ENCODE peak calls at places on chromosomes 11 and 22, in eight cellular contexts. F is breast epithelium, U is bronchial epithelial cell, B is choroid plexus epithelial cell, N is suprapubic skin, D is fibroblast of lung, L is thoracic aorta, J is tibial artery. A is an unnamed sample.

GRCh38 chr11:66016793-66017177 is 5.0 kb downstream of the CST6 start:
- DNase-seq in F (no peak), U (no peak), B (no peak), N (no peak), D (no peak), L (no peak), J (no peak), A (no peak)

GRCh38 chr11:44223261-44223660 is 86.7 kb downstream of the ALX4 start:
- DNase-seq in F (no peak), U (no peak), B (peak), N (no peak), D (no peak), L (no peak), J (no peak), A (no peak)

GRCh38 chr11:130649749-130650275 is 201.4 kb downstream of the ADAMTS15 start:
- DNase-seq in F (no peak), U (no peak), B (no peak), N (no peak), D (no peak), L (no peak), J (no peak), A (no peak)

GRCh38 chr11:107741044-107741823 is 29.4 kb upstream of the SLN start:
- DNase-seq in F (no peak), U (peak), B (peak), N (no peak), D (peak), L (no peak), J (no peak), A (peak)

GRCh38 chr11:67252831-67253239 is 13.4 kb upstream of the GRK2 start:
- DNase-seq in F (no peak), U (peak), B (peak), N (no peak), D (peak), L (no peak), J (no peak), A (peak)

GRCh38 chr11:70036971-70037882 is 40.9 kb upstream of the ANO1 start:
- DNase-seq in F (no peak), U (no peak), B (no peak), N (no peak), D (no peak), L (no peak), J (no peak), A (no peak)

GRCh38 chr11:18727499-18728236 is 1.7 kb upstream of the IGSF22 start:
- DNase-seq in F (no peak), U (peak), B (peak), N (no peak), D (no peak), L (no peak), J (no peak), A (peak)

GRCh38 chr22:37294747-37295146 is 12.4 kb downstream of the CYTH4 start:
- DNase-seq in F (no peak), U (no peak), B (no peak), N (no peak), D (no peak), L (no peak), J (no peak), A (no peak)

GRCh38 chr11:28110108-28110838 is 2.1 kb downstream of the METTL15 start:
- DNase-seq in F (peak), U (peak), B (peak), N (peak), D (peak), L (peak), J (peak), A (peak)

GRCh38 chr11:9461760-9462134 is 935 bp downstream of the ZNF143 start:
- DNase-seq in F (no peak), U (peak), B (peak), N (no peak), D (peak), L (no peak), J (no peak), A (peak)

GRCh38 chr22:11307996-11308395 is 4220.0 kb upstream of the OR11H1 start:
- DNase-seq in F (no peak), U (no peak), B (no peak), N (no peak), D (no peak), L (no peak), J (no peak), A (no peak)

GRCh38 chr11:67058506-67058905 is 1.9 kb downstream of the RHOD start:
- DNase-seq in F (no peak), U (no peak), B (no peak), N (no peak), D (no peak), L (no peak), J (no peak), A (no peak)

GRCh38 chr11:2530131-2530854 is 85.5 kb downstream of the KCNQ1 start:
- DNase-seq in F (no peak), U (no peak), B (no peak), N (peak), D (no peak), L (no peak), J (no peak), A (no peak)

GRCh38 chr11:45252134-45252856 is 33.8 kb downstream of the SYT13 start:
- DNase-seq in F (no peak), U (peak), B (no peak), N (no peak), D (peak), L (no peak), J (no peak), A (peak)

GRCh38 chr22:47802446-47802845 is 1040.0 kb downstream of the TBC1D22A start:
- DNase-seq in F (peak), U (no peak), B (no peak), N (no peak), D (no peak), L (no peak), J (no peak), A (no peak)

GRCh38 chr22:39132281-39132680 is 20.2 kb downstream of the CBX7 start:
- DNase-seq in F (no peak), U (no peak), B (no peak), N (no peak), D (no peak), L (no peak), J (no peak), A (no peak)

GRCh38 chr11:32023370-32023964 is 67.4 kb upstream of the RCN1 start:
- DNase-seq in F (no peak), U (no peak), B (no peak), N (no peak), D (no peak), L (no peak), J (no peak), A (no peak)

GRCh38 chr11:119481021-119481666 is 58.2 kb upstream of the THY1 start:
- DNase-seq in F (peak), U (peak), B (peak), N (peak), D (peak), L (peak), J (peak), A (peak)

GRCh38 chr11:68406318-68407313 is 53.9 kb upstream of the PPP6R3 start:
- DNase-seq in F (no peak), U (peak), B (no peak), N (no peak), D (no peak), L (no peak), J (no peak), A (no peak)

GRCh38 chr11:92501346-92501745 is 276.7 kb downstream of the FAT3 start:
- DNase-seq in F (no peak), U (no peak), B (no peak), N (no peak), D (no peak), L (no peak), J (no peak), A (no peak)

GRCh38 chr11:118306556-118306955 is 2.0 kb downstream of the CD3E start:
- DNase-seq in F (no peak), U (no peak), B (no peak), N (no peak), D (no peak), L (no peak), J (no peak), A (no peak)

GRCh38 chr11:91239359-91239758 is 985.3 kb upstream of the FAT3 start:
- DNase-seq in F (no peak), U (no peak), B (no peak), N (no peak), D (no peak), L (no peak), J (no peak), A (peak)

GRCh38 chr11:108960498-108960897 is 295.6 kb downstream of the DDX10 start:
- DNase-seq in F (no peak), U (peak), B (no peak), N (no peak), D (no peak), L (no peak), J (no peak), A (no peak)

DNA sequence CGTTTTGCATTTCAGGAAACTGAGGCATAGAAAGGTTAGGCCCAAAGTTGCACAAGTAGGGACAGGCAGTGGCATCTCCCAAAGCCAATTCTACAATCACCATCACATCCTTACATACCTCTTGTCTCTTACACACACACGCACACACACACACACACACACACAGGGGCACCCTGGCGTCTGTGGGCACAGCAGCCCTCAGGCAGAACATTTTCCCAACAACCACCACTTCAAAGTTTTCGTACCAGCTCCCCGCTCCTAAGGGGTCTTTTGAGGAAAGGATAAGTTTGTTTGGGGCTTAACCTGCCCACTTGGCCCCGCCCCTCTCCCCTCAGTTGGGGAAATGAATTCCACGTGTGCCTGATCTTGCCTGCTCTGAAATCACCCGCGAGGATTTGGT is 14.7 kb upstream of the LRRC32 start:
- DNase-seq in F (no peak), U (no peak), B (no peak), N (no peak), D (no peak), L (no peak), J (no peak), A (no peak)
- H3K4me3 ChIP-seq in F (no peak), U (no peak), B (no peak), N (no peak), D (no peak), L (no peak), J (no peak), A (no peak)

GRCh38 chr11:19803506-19803998 is 90.9 kb downstream of the NAV2 start:
- DNase-seq in F (no peak), U (peak), B (no peak), N (no peak), D (no peak), L (no peak), J (no peak), A (no peak)

GRCh38 chr11:19802773-19803293 is 90.2 kb downstream of the NAV2 start:
- DNase-seq in F (no peak), U (no peak), B (peak), N (no peak), D (peak), L (no peak), J (no peak), A (no peak)

GRCh38 chr11:19806251-19806650 is 93.6 kb downstream of the NAV2 start:
- DNase-seq in F (no peak), U (no peak), B (no peak), N (no peak), D (no peak), L (no peak), J (no peak), A (no peak)

GRCh38 chr11:19805827-19806226 is 93.2 kb downstream of the NAV2 start:
- DNase-seq in F (no peak), U (no peak), B (no peak), N (no peak), D (no peak), L (no peak), J (no peak), A (no peak)

DNA sequence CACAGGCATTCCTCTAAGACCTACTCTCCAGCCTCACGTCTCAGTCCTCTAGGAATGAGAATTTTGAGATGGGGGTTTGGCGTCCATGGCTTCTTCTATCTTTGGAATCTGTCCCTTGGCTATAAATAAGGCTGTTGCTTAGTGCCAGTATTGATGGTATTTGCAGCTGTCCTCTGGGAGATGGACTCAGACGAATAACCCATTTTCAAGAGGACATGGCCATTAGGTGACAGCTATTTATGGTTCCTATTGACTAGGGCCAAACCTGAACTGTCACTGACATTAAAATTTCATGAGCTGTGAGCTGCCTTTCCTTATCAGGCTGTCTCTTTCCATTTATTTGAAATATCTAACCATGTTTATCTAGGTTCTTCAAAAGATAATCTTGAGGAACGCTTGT is 92.7 kb downstream of the NAV2 start:
- DNase-seq in F (no peak), U (no peak), B (no peak), N (no peak), D (no peak), L (no peak), J (no peak), A (no peak)
- H3K4me3 ChIP-seq in F (no peak), U (no peak), B (no peak), N (no peak), D (no peak), L (no peak), J (no peak), A (no peak)

DNA sequence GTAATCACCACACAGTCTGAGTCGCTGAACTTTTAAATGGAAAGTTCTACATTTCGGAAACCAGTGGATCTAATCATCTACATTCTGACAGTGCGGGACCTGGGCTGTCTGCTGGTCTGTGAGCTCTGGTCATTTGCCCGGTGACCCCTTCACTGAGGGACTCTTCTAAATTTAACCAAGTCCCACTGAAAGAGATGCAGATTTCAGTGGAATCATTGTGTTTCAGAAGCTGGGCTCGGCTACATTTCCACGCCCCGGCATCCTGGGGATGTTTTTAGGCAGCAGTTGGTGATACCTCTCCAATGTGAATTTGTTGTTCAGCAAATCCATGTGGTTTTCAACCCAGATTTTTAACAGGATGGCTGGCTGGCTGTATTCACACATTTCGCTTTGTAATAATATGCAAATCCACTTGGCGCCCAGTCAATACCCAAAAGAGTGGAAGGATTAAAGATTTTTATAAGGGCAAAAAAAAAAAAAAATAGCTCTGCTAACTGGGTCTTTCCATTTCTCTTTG is 145.5 kb upstream of the RASSF10 start:
- DNase-seq in F (no peak), U (no peak), B (no peak), N (no peak), D (no peak), L (no peak), J (no peak), A (no peak)
- H3K4me3 ChIP-seq in F (no peak), U (no peak), B (no peak), N (no peak), D (peak), L (no peak), J (no peak), A (no peak)

GRCh38 chr11:75428301-75428724 is 4.7 kb downstream of the KLHL35 start:
- DNase-seq in F (peak), U (peak), B (peak), N (peak), D (peak), L (peak), J (peak), A (peak)
- H3K4me3 ChIP-seq in F (peak), U (peak), B (peak), N (peak), D (peak), L (peak), J (peak), A (no peak)

A was measured in GM12865.